ENCODE peak calls at places on chromosomes 1 and 21, in ten cellular contexts. K is upper lobe of right lung; C is ascending aorta; D is fibroblast of the aortic adventitia; E is RWPE2; B is CD8-positive, alpha-beta T cell; Z is left ventricle myocardium inferior; I is Peyer's patch; H is fibroblast of mammary gland; X is K562. P is an unnamed sample.

GRCh38 chr1:32725595-32725942 is 23.0 kb upstream of the SYNC start:
- DNase-seq in E (no peak), D (no peak), C (no peak), X (no peak), Z (no peak), B (no peak), I (no peak), K (no peak), H (no peak), P (no peak)

GRCh38 chr1:4702927-4703326 is 48.5 kb downstream of the AJAP1 start:
- DNase-seq in K (no peak), Z (no peak), D (no peak), B (no peak), E (peak), X (no peak), C (no peak), H (peak), I (no peak), P (peak)

GRCh38 chr1:55893155-55893554 is 678.0 kb upstream of the USP24 start:
- DNase-seq in C (no peak), H (peak), I (no peak), E (no peak), Z (no peak), X (peak), D (peak), B (no peak), K (no peak), P (peak)

GRCh38 chr1:211576717-211577116 is 2.2 kb downstream of the SLC30A1 start:
- DNase-seq in C (no peak), X (no peak), I (no peak), D (no peak), Z (no peak), K (no peak), H (no peak), E (no peak), B (no peak), P (no peak)

GRCh38 chr21:41763398-41763931 is 3.4 kb downstream of the RIPK4 start:
- DNase-seq in D (no peak), I (no peak), B (no peak), E (peak), X (no peak), C (no peak), K (no peak), H (no peak), Z (peak), P (no peak)

GRCh38 chr1:150259758-150260669 is 2.4 kb downstream of the CA14 start:
- DNase-seq in H (no peak), C (no peak), B (no peak), X (peak), K (peak), D (no peak), E (peak), I (no peak), Z (no peak), P (peak)

GRCh38 chr21:20443558-20444155 is 554.6 kb upstream of the NCAM2 start:
- DNase-seq in Z (no peak), B (no peak), C (no peak), D (no peak), K (no peak), I (no peak), X (peak), H (no peak), E (no peak), P (no peak)

GRCh38 chr1:23352096-23352695 is 8.1 kb upstream of the HNRNPR start:
- DNase-seq in Z (no peak), C (no peak), H (no peak), B (no peak), X (no peak), I (no peak), D (no peak), E (no peak), K (no peak), P (no peak)

GRCh38 chr1:201171063-201172036 is 17.1 kb upstream of the TMEM9 start:
- DNase-seq in X (peak), K (no peak), H (peak), Z (peak), B (peak), E (no peak), D (peak), C (no peak), I (peak), P (peak)

GRCh38 chr1:109266965-109267364 is 16.0 kb downstream of the PSRC1 start:
- DNase-seq in B (no peak), H (peak), I (no peak), K (no peak), E (no peak), D (peak), C (no peak), X (no peak), Z (no peak), P (peak)

GRCh38 chr1:28322209-28322608 is 6.6 kb upstream of the MED18 start:
- DNase-seq in H (no peak), B (no peak), X (no peak), K (no peak), E (no peak), I (peak), Z (no peak), D (no peak), C (no peak), P (no peak)

GRCh38 chr1:163205513-163205912 is 2.8 kb upstream of the RGS5 start:
- DNase-seq in D (peak), H (peak), Z (no peak), X (no peak), C (no peak), I (no peak), B (no peak), K (no peak), E (no peak), P (peak)

GRCh38 chr1:164912290-164912689 is 353.3 kb downstream of the PBX1 start:
- DNase-seq in C (no peak), E (no peak), I (no peak), X (no peak), B (no peak), D (no peak), Z (peak), K (no peak), H (no peak), P (no peak)

GRCh38 chr1:221473392-221473791 is 268.5 kb downstream of the DUSP10 start:
- DNase-seq in H (no peak), K (no peak), I (no peak), D (no peak), B (no peak), C (no peak), X (peak), E (no peak), Z (no peak), P (no peak)

GRCh38 chr1:220067246-220068204 is 21.2 kb upstream of the EPRS1 start:
- DNase-seq in Z (no peak), D (peak), K (no peak), I (no peak), X (no peak), E (no peak), C (no peak), B (no peak), H (peak), P (no peak)

GRCh38 chr1:236288620-236288976 is 6.8 kb upstream of the ERO1B start:
- DNase-seq in C (no peak), I (no peak), X (no peak), K (no peak), B (no peak), E (no peak), D (no peak), Z (no peak), H (no peak), P (no peak)

GRCh38 chr1:231625975-231626534 is 535 bp upstream of the DISC1 start:
- DNase-seq in X (no peak), E (no peak), Z (no peak), I (no peak), K (no peak), B (no peak), D (no peak), C (no peak), H (no peak), P (no peak)

GRCh38 chr1:9455487-9456237 is 83.6 kb upstream of the SLC25A33 start:
- DNase-seq in Z (peak), H (peak), X (peak), K (peak), I (peak), D (peak), E (no peak), B (peak), C (no peak), P (peak)

GRCh38 chr1:58515794-58516401 is 30.6 kb downstream of the OMA1 start:
- DNase-seq in B (peak), H (peak), E (no peak), D (peak), Z (no peak), C (no peak), I (peak), K (no peak), X (peak), P (peak)

GRCh38 chr1:33275200-33275599 is 18.9 kb downstream of the ZNF362 start:
- DNase-seq in B (no peak), E (no peak), K (peak), C (no peak), H (no peak), I (no peak), Z (no peak), X (peak), D (no peak), P (no peak)

GRCh38 chr1:27346991-27347627 is 5.3 kb downstream of the SYTL1 start:
- DNase-seq in B (no peak), K (no peak), D (no peak), C (no peak), X (peak), Z (no peak), E (no peak), H (no peak), I (no peak), P (no peak)

GRCh38 chr21:14453339-14453738 is 70.4 kb upstream of the HSPA13 start:
- DNase-seq in E (no peak), H (no peak), B (no peak), C (no peak), K (no peak), X (peak), I (no peak), Z (no peak), D (no peak), P (no peak)

GRCh38 chr1:156481527-156481926 is 19.0 kb downstream of the MEF2D start:
- DNase-seq in K (no peak), D (no peak), C (no peak), Z (no peak), I (no peak), H (no peak), B (peak), X (no peak), E (no peak), P (no peak)

GRCh38 chr1:81682490-81682889 is 118.2 kb upstream of the ADGRL2 start:
- DNase-seq in D (peak), B (no peak), E (no peak), K (no peak), X (no peak), I (no peak), H (no peak), C (no peak), Z (no peak), P (peak)

GRCh38 chr1:177586429-177586828 is 383.4 kb downstream of the SEC16B start:
- DNase-seq in D (peak), C (no peak), Z (no peak), X (no peak), H (peak), E (no peak), B (no peak), I (no peak), K (no peak), P (peak)

GRCh38 chr1:94737124-94737998 is 82.8 kb upstream of the SLC44A3 start:
- DNase-seq in Z (no peak), D (peak), C (no peak), X (no peak), H (peak), E (no peak), I (no peak), B (no peak), K (no peak), P (peak)

GRCh38 chr1:30507391-30508174 is 215.8 kb downstream of the MATN1 start:
- DNase-seq in I (no peak), C (no peak), X (no peak), B (no peak), H (no peak), E (no peak), Z (no peak), K (no peak), D (no peak), P (no peak)
- H3K4me3 ChIP-seq in I (no peak), C (no peak), X (no peak), B (no peak), H (no peak), E (no peak), Z (no peak), K (no peak), D (no peak), P (no peak)

GRCh38 chr1:34341896-34342295 is 165.2 kb downstream of the C1orf94 start:
- DNase-seq in Z (no peak), E (no peak), H (no peak), X (no peak), B (no peak), D (no peak), I (no peak), C (no peak), K (no peak), P (no peak)

GRCh38 chr1:34346128-34346527 is 169.4 kb downstream of the C1orf94 start:
- DNase-seq in C (no peak), H (no peak), K (no peak), I (no peak), E (no peak), D (no peak), Z (no peak), B (no peak), X (no peak), P (no peak)

DNA sequence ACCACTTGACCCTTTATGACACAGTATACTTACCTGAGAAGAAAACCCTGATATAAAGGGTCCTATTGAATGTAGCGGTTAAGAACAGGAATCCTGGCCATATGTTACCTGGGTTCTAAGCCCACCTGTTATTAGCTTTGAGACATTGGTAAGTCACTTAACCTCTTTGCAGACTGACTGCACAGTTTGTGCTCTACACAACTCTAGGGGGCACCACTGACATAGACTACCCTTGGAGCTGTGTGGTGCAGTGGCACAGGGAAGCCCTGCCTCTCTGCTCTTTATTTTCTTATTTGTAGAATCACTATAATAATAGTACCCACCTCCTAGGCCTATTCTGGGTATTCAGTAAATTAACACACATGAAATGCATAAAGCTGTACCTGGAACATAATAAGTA is 165.6 kb downstream of the C1orf94 start:
- DNase-seq in Z (no peak), I (no peak), X (no peak), B (no peak), E (no peak), C (no peak), H (no peak), K (no peak), D (no peak), P (no peak)
- TF ChIP-seq CTCF in Z (no peak), I (no peak), X (no peak), B (no peak), E (no peak), C (no peak), H (no peak), K (no peak), D (no peak), P (no peak)

GRCh38 chr1:174963547-174964125 is 36.1 kb upstream of the CACYBP start:
- DNase-seq in K (no peak), H (no peak), E (no peak), X (peak), B (no peak), C (no peak), D (no peak), Z (no peak), I (no peak), P (no peak)
- H3K4me3 ChIP-seq in K (no peak), H (no peak), E (no peak), X (no peak), B (no peak), C (no peak), D (no peak), Z (no peak), I (no peak), P (no peak)

GRCh38 chr1:52364235-52364839 is 1.7 kb downstream of the CC2D1B start:
- DNase-seq in I (peak), X (peak), E (no peak), H (no peak), C (no peak), Z (no peak), B (no peak), K (no peak), D (no peak), P (no peak)
- TF ChIP-seq CTCF in I (no peak), X (no peak), E (no peak), H (peak), C (no peak), Z (no peak), B (no peak), K (no peak), D (no peak), P (no peak)

GRCh38 chr1:20153000-20153418 is 13.9 kb downstream of the PLA2G2F start:
- DNase-seq in K (peak), I (peak), C (no peak), Z (peak), H (no peak), D (no peak), B (no peak), E (no peak), X (no peak), P (peak)

GRCh38 chr1:20152599-20152930 is 13.4 kb downstream of the PLA2G2F start:
- DNase-seq in H (no peak), C (no peak), Z (no peak), B (no peak), I (no peak), E (no peak), D (no peak), X (no peak), K (no peak), P (no peak)

GRCh38 chr1:20150326-20150705 is 11.2 kb downstream of the PLA2G2F start:
- DNase-seq in X (no peak), E (peak), C (no peak), B (no peak), D (no peak), Z (no peak), I (no peak), H (no peak), K (peak), P (no peak)

GRCh38 chr1:20150969-20151368 is 11.8 kb downstream of the PLA2G2F start:
- DNase-seq in Z (no peak), B (no peak), D (no peak), X (no peak), K (no peak), C (no peak), H (no peak), E (peak), I (no peak), P (no peak)

GRCh38 chr1:20151906-20152598 is 12.9 kb downstream of the PLA2G2F start:
- DNase-seq in E (no peak), D (peak), I (peak), H (peak), C (no peak), B (peak), X (peak), Z (peak), K (peak), P (peak)
- H3K4me3 ChIP-seq in E (peak), D (peak), I (peak), H (peak), C (peak), B (peak), X (peak), Z (peak), K (peak), P (peak)

DNA sequence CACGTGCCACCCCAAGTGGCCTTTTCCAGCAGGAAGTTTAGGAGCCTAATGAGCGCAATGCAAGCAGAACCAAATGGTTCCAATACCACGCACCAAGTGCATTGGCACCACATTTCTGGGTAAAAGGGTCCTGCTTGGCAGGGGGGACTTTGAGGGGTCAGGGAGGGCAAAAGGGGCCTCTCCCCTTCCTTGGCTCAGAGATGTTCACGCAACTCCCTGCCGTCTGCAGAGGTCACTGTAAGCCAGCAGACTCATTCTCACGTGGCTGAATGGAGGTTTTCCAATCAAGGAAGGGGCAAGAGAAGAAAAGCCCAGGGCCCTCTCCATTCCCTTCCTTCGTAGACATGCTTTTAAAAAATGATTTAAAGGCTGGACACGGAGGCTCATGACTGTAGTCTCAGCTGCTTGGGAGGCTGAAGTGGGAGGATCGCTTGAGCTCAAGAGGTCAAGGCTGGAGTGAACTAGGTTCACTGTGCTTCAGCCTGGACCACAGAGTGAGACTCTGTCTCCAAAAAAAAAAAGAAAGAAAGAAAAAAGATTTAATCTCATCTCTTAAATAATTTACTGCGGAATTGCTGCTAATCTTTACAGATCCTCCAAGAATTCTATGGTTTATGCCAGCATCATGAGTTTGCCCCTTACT is 80.3 kb downstream of the RUNX3 start:
- DNase-seq in D (peak), H (peak), C (no peak), B (peak), E (no peak), X (peak), I (peak), Z (no peak), K (no peak), P (no peak)
- TF ChIP-seq CTCF in D (peak), H (no peak), C (no peak), B (no peak), E (peak), X (peak), I (peak), Z (peak), K (peak), P (no peak)

DNA sequence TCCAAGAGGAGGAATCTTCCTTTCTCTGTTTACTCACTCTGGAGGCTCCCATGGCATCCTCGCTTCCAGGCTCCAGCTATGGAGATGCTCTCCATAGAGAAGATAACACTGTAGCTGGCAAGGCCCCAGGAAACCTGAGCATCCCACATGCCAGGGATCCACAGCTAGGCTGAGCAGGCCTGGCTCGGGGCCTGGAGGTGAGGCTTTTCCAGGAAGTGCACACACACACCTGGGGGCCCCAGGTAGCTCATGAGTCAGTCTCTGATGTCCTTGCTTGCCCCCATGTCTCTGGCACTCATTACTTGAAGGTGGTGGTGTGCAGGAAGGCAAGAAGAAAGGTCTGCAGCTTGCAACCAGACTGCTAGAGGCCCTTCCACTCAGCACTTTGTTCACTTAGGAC is 5.5 kb upstream of the LCE5A start:
- DNase-seq in E (peak), X (no peak), H (no peak), Z (no peak), C (no peak), K (no peak), D (no peak), B (no peak), I (no peak), P (no peak)
- H3K4me3 ChIP-seq in E (no peak), X (no peak), H (no peak), Z (no peak), C (no peak), K (no peak), D (no peak), B (no peak), I (no peak), P (no peak)

DNA sequence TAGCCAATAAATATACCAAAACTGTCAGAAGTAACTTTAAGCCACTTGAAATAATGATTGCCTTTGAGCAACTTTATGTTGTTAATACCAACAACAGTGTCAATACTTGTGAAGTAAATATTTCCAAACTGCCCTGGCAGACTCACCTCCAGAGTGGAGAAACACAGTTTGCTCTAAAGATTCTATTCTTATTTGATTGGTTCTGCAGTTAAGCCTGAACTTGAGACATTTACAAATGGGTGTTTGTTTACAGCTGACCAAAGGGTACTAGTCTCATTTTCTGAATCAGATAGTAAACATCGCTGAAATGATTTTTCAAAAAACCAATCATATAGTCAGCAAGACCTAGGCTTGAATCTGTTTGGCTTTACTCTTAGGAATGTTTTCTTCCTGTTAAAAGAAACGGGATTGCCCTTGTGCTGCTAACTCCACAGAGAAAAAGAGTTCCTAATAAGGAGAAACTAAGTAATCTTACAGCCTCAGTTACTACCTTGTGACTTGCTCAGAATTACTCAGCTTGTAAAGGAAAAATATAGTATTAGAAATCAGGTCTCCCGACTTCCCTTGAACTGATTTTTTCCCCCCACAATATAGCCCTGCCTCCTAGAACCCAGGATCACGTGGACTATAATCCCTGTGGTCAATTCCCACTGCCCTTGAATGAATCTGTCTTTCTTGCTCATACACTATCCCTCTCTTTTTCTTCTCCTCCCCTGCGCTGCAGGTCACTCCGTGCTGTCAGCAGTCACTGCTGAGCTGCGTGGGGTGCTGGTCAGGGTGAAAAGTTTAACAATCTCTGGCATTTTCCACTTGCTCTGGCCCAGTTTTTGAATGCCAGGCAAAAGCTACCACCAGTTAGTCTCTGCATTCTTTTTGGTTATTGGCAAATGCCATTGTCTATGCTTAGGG is 1.6 kb upstream of the MYOC start:
- DNase-seq in Z (no peak), C (no peak), I (no peak), B (no peak), H (peak), X (no peak), D (peak), E (no peak), K (no peak), P (peak)
- TF ChIP-seq CTCF in Z (no peak), C (no peak), I (no peak), B (no peak), H (no peak), X (no peak), D (no peak), E (no peak), K (no peak), P (no peak)